ENCODE peak calls at places on chromosomes 11 and 22, in seven cellular contexts. R is occipital lobe, N is chondrocyte, K is posterior cingulate gyrus, G is colonic mucosa, X is posterior vena cava, F is AG09309. D is an unnamed sample.

GRCh38 chr11:32451808-32452207 is 16.5 kb upstream of the WT1 start:
- DNase-seq in R (no peak), N (no peak), K (no peak), G (no peak), X (no peak), F (no peak), D (no peak)

GRCh38 chr22:23376256-23376655 is 195.9 kb downstream of the BCR start:
- DNase-seq in R (no peak), N (no peak), K (no peak), G (peak; percentile 59), X (no peak), F (no peak), D (no peak)

GRCh38 chr11:134449713-134450112 is 37.7 kb upstream of the B3GAT1 start:
- DNase-seq in R (no peak), N (no peak), K (no peak), G (no peak), X (peak; percentile 17), F (no peak), D (no peak)

GRCh38 chr11:105298174-105298573 is 158.6 kb upstream of the CARD18 start:
- DNase-seq in R (no peak), N (no peak), K (no peak), G (no peak), X (no peak), F (no peak), D (no peak)

GRCh38 chr11:71372693-71373657 is 75.2 kb downstream of the DHCR7 start:
- DNase-seq in R (no peak), N (no peak), K (no peak), G (no peak), X (no peak), F (peak; percentile 11), D (no peak)

GRCh38 chr11:63445720-63446119 is 45.2 kb downstream of the PLAAT5 start:
- DNase-seq in R (no peak), N (no peak), K (no peak), G (no peak), X (no peak), F (no peak), D (peak; percentile 59)

GRCh38 chr22:42277988-42278776 is 7.7 kb upstream of the TCF20 start:
- DNase-seq in R (no peak), N (peak; percentile 50), K (no peak), G (no peak), X (peak; percentile 67), F (no peak), D (no peak)

GRCh38 chr22:36282078-36282831 is 29.3 kb downstream of the APOL1 start:
- DNase-seq in R (no peak), N (peak; percentile 88), K (no peak), G (no peak), X (peak; percentile 82), F (no peak), D (no peak)

GRCh38 chr22:19679476-19680099 is 34.7 kb upstream of the SEPTIN5 start:
- DNase-seq in R (no peak), N (peak; percentile 81), K (peak; percentile 30), G (peak; percentile 37), X (no peak), F (no peak), D (no peak)

GRCh38 chr11:130979386-130979972 is 63.2 kb upstream of the SNX19 start:
- DNase-seq in R (no peak), N (no peak), K (no peak), G (no peak), X (no peak), F (peak; percentile 17), D (peak; percentile 14)

GRCh38 chr22:29872145-29872893 is 10.7 kb upstream of the MTMR3 start:
- DNase-seq in R (no peak), N (no peak), K (no peak), G (no peak), X (no peak), F (no peak), D (no peak)

GRCh38 chr11:32109138-32109537 is 18.3 kb downstream of the RCN1 start:
- DNase-seq in R (no peak), N (no peak), K (no peak), G (no peak), X (no peak), F (no peak), D (no peak)

GRCh38 chr22:21779444-21779843 is 43.9 kb upstream of the YPEL1 start:
- DNase-seq in R (no peak), N (no peak), K (no peak), G (no peak), X (no peak), F (no peak), D (no peak)

GRCh38 chr22:31344369-31345330 is 1.5 kb downstream of the PATZ1 start:
- DNase-seq in R (no peak), N (no peak), K (no peak), G (peak; percentile 68), X (peak; percentile 87), F (no peak), D (peak; percentile 30)

GRCh38 chr22:48431014-48431413 is 1396.7 kb downstream of the BRD1 start:
- DNase-seq in R (no peak), N (no peak), K (no peak), G (no peak), X (peak; percentile 8), F (no peak), D (no peak)

GRCh38 chr11:293852-294661 is 5.1 kb downstream of the PGGHG start:
- DNase-seq in R (no peak), N (peak; percentile 90), K (no peak), G (no peak), X (peak; percentile 78), F (no peak), D (no peak)

GRCh38 chr11:68436985-68437926 is 23.3 kb upstream of the PPP6R3 start:
- DNase-seq in R (no peak), N (no peak), K (no peak), G (no peak), X (peak; percentile 86), F (peak; percentile 27), D (peak; percentile 31)

GRCh38 chr11:120147094-120147949 is 9.4 kb upstream of the TRIM29 start:
- DNase-seq in R (no peak), N (no peak), K (no peak), G (no peak), X (no peak), F (no peak), D (no peak)

GRCh38 chr22:27372969-27373670 is 428.4 kb downstream of the MN1 start:
- DNase-seq in R (no peak), N (no peak), K (no peak), G (peak; percentile 86), X (no peak), F (no peak), D (no peak)

GRCh38 chr11:45801723-45802315 is 3.1 kb upstream of the SLC35C1 start:
- DNase-seq in R (no peak), N (no peak), K (no peak), G (peak; percentile 75), X (no peak), F (no peak), D (peak; percentile 6)

GRCh38 chr11:129996113-129996870 is 6.3 kb downstream of the PRDM10 start:
- DNase-seq in R (no peak), N (no peak), K (no peak), G (peak; percentile 21), X (no peak), F (no peak), D (no peak)

GRCh38 chr11:75160328-75160757 is 9.4 kb downstream of the SLCO2B1 start:
- DNase-seq in R (no peak), N (no peak), K (no peak), G (peak; percentile 57), X (no peak), F (no peak), D (no peak)

D was measured in foreskin keratinocyte.